ENCODE peak calls at places on chromosome 1, in seven cellular contexts. One of them, this sample, is unnamed.
A peak's percentile ranks its signal among the peaks of the same experiment; 100 is the strongest.

GRCh38 chr1:9135145-9135836 is 6.4 kb upstream of the GPR157 start:
- DNase-seq in stimulated activated CD4-positive, alpha-beta T cell treated with anti-CD3 and anti-CD28 coated beads, Interleukin-4, amount 100 ng/mL, for 48 hours: no peak
- DNase-seq in activated CD4-positive, alpha-beta T cell treated with anti-CD3 and anti-CD28 coated beads for 1 hour: no peak
- DNase-seq in ureter: no peak
- DNase-seq in AG10803: no peak
- DNase-seq in HT-29: no peak
- DNase-seq in SK-MEL-5: no peak
- DNase-seq in this sample: no peak

GRCh38 chr1:35810096-35810860 is 2.5 kb downstream of the AGO4 start:
- DNase-seq in SK-MEL-5: no peak
- DNase-seq in stimulated activated CD4-positive, alpha-beta T cell treated with anti-CD3 and anti-CD28 coated beads, Interleukin-4, amount 100 ng/mL, for 48 hours: no peak
- DNase-seq in AG10803: peak; percentile 37
- DNase-seq in HT-29: peak; percentile 6
- DNase-seq in activated CD4-positive, alpha-beta T cell treated with anti-CD3 and anti-CD28 coated beads for 1 hour: no peak
- DNase-seq in ureter: no peak
- DNase-seq in this sample: no peak

GRCh38 chr1:63621075-63621474 is 27.9 kb downstream of the PGM1 start:
- DNase-seq in activated CD4-positive, alpha-beta T cell treated with anti-CD3 and anti-CD28 coated beads for 1 hour: no peak
- DNase-seq in SK-MEL-5: no peak
- DNase-seq in AG10803: no peak
- DNase-seq in HT-29: no peak
- DNase-seq in stimulated activated CD4-positive, alpha-beta T cell treated with anti-CD3 and anti-CD28 coated beads, Interleukin-4, amount 100 ng/mL, for 48 hours: no peak
- DNase-seq in ureter: no peak
- DNase-seq in this sample: no peak

GRCh38 chr1:85319488-85319887 is 43.1 kb upstream of the BCL10 start:
- DNase-seq in HT-29: no peak
- DNase-seq in stimulated activated CD4-positive, alpha-beta T cell treated with anti-CD3 and anti-CD28 coated beads, Interleukin-4, amount 100 ng/mL, for 48 hours: no peak
- DNase-seq in activated CD4-positive, alpha-beta T cell treated with anti-CD3 and anti-CD28 coated beads for 1 hour: no peak
- DNase-seq in ureter: no peak
- DNase-seq in SK-MEL-5: no peak
- DNase-seq in AG10803: peak; percentile 91
- DNase-seq in this sample: no peak

GRCh38 chr1:12411747-12412146 is 181.9 kb downstream of the VPS13D start:
- DNase-seq in HT-29: no peak
- DNase-seq in SK-MEL-5: no peak
- DNase-seq in activated CD4-positive, alpha-beta T cell treated with anti-CD3 and anti-CD28 coated beads for 1 hour: no peak
- DNase-seq in stimulated activated CD4-positive, alpha-beta T cell treated with anti-CD3 and anti-CD28 coated beads, Interleukin-4, amount 100 ng/mL, for 48 hours: no peak
- DNase-seq in ureter: no peak
- DNase-seq in AG10803: no peak
- DNase-seq in this sample: no peak

GRCh38 chr1:32413507-32414185 is 19.4 kb upstream of the BSDC1 start:
- DNase-seq in ureter: peak; percentile 60
- DNase-seq in HT-29: peak; percentile 90
- DNase-seq in activated CD4-positive, alpha-beta T cell treated with anti-CD3 and anti-CD28 coated beads for 1 hour: peak; percentile 49
- DNase-seq in SK-MEL-5: peak; percentile 89
- DNase-seq in stimulated activated CD4-positive, alpha-beta T cell treated with anti-CD3 and anti-CD28 coated beads, Interleukin-4, amount 100 ng/mL, for 48 hours: peak; percentile 40
- DNase-seq in AG10803: peak; percentile 71
- DNase-seq in this sample: peak; percentile 43

GRCh38 chr1:56506314-56506743 is 73.0 kb downstream of the PLPP3 start:
- DNase-seq in activated CD4-positive, alpha-beta T cell treated with anti-CD3 and anti-CD28 coated beads for 1 hour: no peak
- DNase-seq in AG10803: no peak
- DNase-seq in HT-29: no peak
- DNase-seq in stimulated activated CD4-positive, alpha-beta T cell treated with anti-CD3 and anti-CD28 coated beads, Interleukin-4, amount 100 ng/mL, for 48 hours: no peak
- DNase-seq in SK-MEL-5: no peak
- DNase-seq in ureter: no peak
- DNase-seq in this sample: no peak

GRCh38 chr1:1221887-1222574 is 8.1 kb upstream of the TNFRSF4 start:
- DNase-seq in activated CD4-positive, alpha-beta T cell treated with anti-CD3 and anti-CD28 coated beads for 1 hour: no peak
- DNase-seq in AG10803: no peak
- DNase-seq in stimulated activated CD4-positive, alpha-beta T cell treated with anti-CD3 and anti-CD28 coated beads, Interleukin-4, amount 100 ng/mL, for 48 hours: no peak
- DNase-seq in ureter: no peak
- DNase-seq in SK-MEL-5: no peak
- DNase-seq in HT-29: no peak
- DNase-seq in this sample: no peak

GRCh38 chr1:44946720-44947059 is 39.7 kb downstream of the EIF2B3 start:
- DNase-seq in HT-29: no peak
- DNase-seq in SK-MEL-5: no peak
- DNase-seq in stimulated activated CD4-positive, alpha-beta T cell treated with anti-CD3 and anti-CD28 coated beads, Interleukin-4, amount 100 ng/mL, for 48 hours: no peak
- DNase-seq in AG10803: no peak
- DNase-seq in activated CD4-positive, alpha-beta T cell treated with anti-CD3 and anti-CD28 coated beads for 1 hour: no peak
- DNase-seq in ureter: no peak
- DNase-seq in this sample: no peak

GRCh38 chr1:6867688-6868370 is 82.6 kb downstream of the CAMTA1 start:
- DNase-seq in HT-29: no peak
- DNase-seq in activated CD4-positive, alpha-beta T cell treated with anti-CD3 and anti-CD28 coated beads for 1 hour: no peak
- DNase-seq in stimulated activated CD4-positive, alpha-beta T cell treated with anti-CD3 and anti-CD28 coated beads, Interleukin-4, amount 100 ng/mL, for 48 hours: no peak
- DNase-seq in AG10803: no peak
- DNase-seq in ureter: no peak
- DNase-seq in SK-MEL-5: no peak
- DNase-seq in this sample: no peak